ENCODE peak calls at places on chromosome 10, in five cellular contexts. I is AG09309, Q is IMR-90, F is HuH-7, L is NCI-H2081. X is an unnamed sample.

GRCh38 chr10:23095966-23096813 is 811 bp downstream of the MSRB2 start:
- DNase-seq in F (peak), Q (peak), I (peak), L (peak), X (peak)

GRCh38 chr10:29634764-29635625 is at the start of gene SVIL:
- DNase-seq in Q (peak), F (peak), L (no peak), I (no peak), X (peak)

GRCh38 chr10:5071411-5072198 is 22.6 kb upstream of the AKR1C3 start:
- DNase-seq in F (peak), Q (peak), L (peak), I (peak), X (peak)

GRCh38 chr10:98080474-98080873 is 50.1 kb upstream of the CRTAC1 start:
- DNase-seq in L (no peak), I (no peak), F (no peak), Q (no peak), X (no peak)

GRCh38 chr10:70931168-70931805 is 42.9 kb upstream of the PCBD1 start:
- DNase-seq in I (no peak), F (no peak), Q (peak), L (no peak), X (peak)

GRCh38 chr10:132616170-132616994 is 78.8 kb downstream of the INPP5A start:
- DNase-seq in I (no peak), L (no peak), Q (no peak), F (no peak), X (no peak)

GRCh38 chr10:27547482-27547881 is 43.4 kb downstream of the RAB18 start:
- DNase-seq in Q (no peak), I (no peak), F (no peak), L (no peak), X (no peak)

GRCh38 chr10:3108033-3108432 is 40.7 kb downstream of the PFKP start:
- DNase-seq in I (no peak), Q (no peak), F (no peak), L (no peak), X (no peak)

GRCh38 chr10:30897547-30897946 is 134.1 kb downstream of the ZNF438 start:
- DNase-seq in I (no peak), F (no peak), Q (no peak), L (no peak), X (no peak)

GRCh38 chr10:132396495-132397035 is 435 bp upstream of the PWWP2B start:
- DNase-seq in L (no peak), F (peak), I (no peak), Q (peak), X (peak)